ENCODE peak calls at places on chromosomes 12 and 14, in eight cellular contexts. A is aorta; N is mucosa of descending colon; R is CD4-positive, CD25-positive, alpha-beta regulatory T cell; J is SK-N-SH; K is small intestine; W is heart right ventricle; G is upper lobe of right lung. T is an unnamed sample. For H3K4me1, the result is how much of the 10 kb centered on the place peaks cover.

GRCh38 chr14:39474416-39474911 is 42.2 kb upstream of the FBXO33 start:
- DNase-seq in A (no peak), N (no peak), R (no peak), J (no peak), K (no peak), W (no peak), G (no peak), T (no peak)

GRCh38 chr12:124177276-124177950 is 117.5 kb upstream of the RFLNA start:
- DNase-seq in A (no peak), N (no peak), R (no peak), J (no peak), K (no peak), W (no peak), G (no peak), T (no peak)

GRCh38 chr12:92462049-92462448 is 240.7 kb upstream of the PLEKHG7 start:
- DNase-seq in A (no peak), N (no peak), R (peak), J (no peak), K (peak), W (no peak), G (no peak), T (no peak)

GRCh38 chr14:58862421-58862820 is 224.7 kb downstream of the DACT1 start:
- DNase-seq in A (no peak), N (no peak), R (no peak), J (no peak), K (no peak), W (no peak), G (no peak), T (no peak)

GRCh38 chr14:65720171-65720570 is 307.6 kb downstream of the FUT8 start:
- DNase-seq in A (no peak), N (no peak), R (no peak), J (no peak), K (no peak), W (no peak), G (no peak), T (no peak)

GRCh38 chr12:56242986-56243385 is 13.1 kb downstream of the SLC39A5 start:
- DNase-seq in A (no peak), N (no peak), R (no peak), J (no peak), K (no peak), W (no peak), G (no peak), T (no peak)

GRCh38 chr12:5768880-5769199 is 176.2 kb downstream of the ANO2 start:
- DNase-seq in A (no peak), N (no peak), R (no peak), J (no peak), K (no peak), W (no peak), G (no peak), T (no peak)

GRCh38 chr14:22814945-22815713 is at the start of gene SLC7A7:
- DNase-seq in A (no peak), N (no peak), R (no peak), J (no peak), K (peak), W (no peak), G (peak), T (no peak)

DNA sequence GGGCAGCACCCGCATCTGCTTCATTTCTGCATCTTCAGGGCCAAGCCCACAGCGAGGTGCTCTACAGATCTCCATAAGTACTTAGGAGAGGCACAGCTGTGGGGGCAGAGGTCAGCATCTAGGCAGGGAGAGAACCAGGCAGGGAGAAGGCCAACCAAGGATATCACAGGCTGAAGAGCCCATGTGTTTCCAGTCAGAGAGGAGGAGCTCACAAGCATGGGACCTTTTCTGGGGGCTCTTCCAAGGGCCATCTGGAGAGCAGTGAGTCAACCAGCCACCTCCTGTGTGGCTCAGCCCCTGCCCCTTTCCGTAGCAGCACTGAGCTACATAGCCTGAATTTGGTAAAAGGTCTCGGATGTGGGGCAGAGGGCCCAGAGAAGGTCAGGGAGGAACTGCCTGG is 78.5 kb downstream of the ARL6IP4 start:
- DNase-seq in A (no peak), N (no peak), R (no peak), J (no peak), K (no peak), W (no peak), G (peak), T (no peak)
- H3K4me1 ChIP-seq in A (under half), N (under half), R (under half), J (under half), K (under half), W (half or more), G (under half), T (under half)

GRCh38 chr14:24135584-24135833 is 485 bp upstream of the PSME1 start:
- DNase-seq in A (no peak), N (no peak), R (no peak), J (no peak), K (no peak), W (no peak), G (no peak), T (no peak)
- H3K4me1 ChIP-seq in A (under half), N (under half), R (half or more), J (under half), K (under half), W (under half), G (under half), T (under half)

GRCh38 chr12:32546272-32546671 is 132.8 kb upstream of the DNM1L start:
- DNase-seq in A (no peak), N (no peak), R (no peak), J (no peak), K (no peak), W (no peak), G (no peak), T (no peak)

GRCh38 chr12:32544893-32545292 is 134.2 kb upstream of the DNM1L start:
- DNase-seq in A (no peak), N (no peak), R (no peak), J (no peak), K (no peak), W (no peak), G (no peak), T (no peak)

GRCh38 chr12:32545413-32545970 is 133.6 kb upstream of the DNM1L start:
- DNase-seq in A (no peak), N (no peak), R (no peak), J (no peak), K (no peak), W (no peak), G (no peak), T (no peak)

GRCh38 chr12:32542550-32543229 is 136.4 kb upstream of the DNM1L start:
- DNase-seq in A (no peak), N (no peak), R (no peak), J (no peak), K (no peak), W (no peak), G (no peak), T (no peak)

GRCh38 chr12:32541754-32542374 is 137.2 kb upstream of the DNM1L start:
- DNase-seq in A (no peak), N (no peak), R (no peak), J (no peak), K (no peak), W (no peak), G (no peak), T (no peak)
- H3K4me1 ChIP-seq in A (under half), N (under half), R (under half), J (under half), K (under half), W (half or more), G (half or more), T (under half)

GRCh38 chr12:38653650-38654049 is 251.7 kb downstream of the CPNE8 start:
- DNase-seq in A (no peak), N (no peak), R (no peak), J (no peak), K (no peak), W (no peak), G (no peak), T (no peak)
- H3K4me1 ChIP-seq in A (under half), N (under half), R (under half), J (under half), K (under half), W (under half), G (under half), T (under half)

DNA sequence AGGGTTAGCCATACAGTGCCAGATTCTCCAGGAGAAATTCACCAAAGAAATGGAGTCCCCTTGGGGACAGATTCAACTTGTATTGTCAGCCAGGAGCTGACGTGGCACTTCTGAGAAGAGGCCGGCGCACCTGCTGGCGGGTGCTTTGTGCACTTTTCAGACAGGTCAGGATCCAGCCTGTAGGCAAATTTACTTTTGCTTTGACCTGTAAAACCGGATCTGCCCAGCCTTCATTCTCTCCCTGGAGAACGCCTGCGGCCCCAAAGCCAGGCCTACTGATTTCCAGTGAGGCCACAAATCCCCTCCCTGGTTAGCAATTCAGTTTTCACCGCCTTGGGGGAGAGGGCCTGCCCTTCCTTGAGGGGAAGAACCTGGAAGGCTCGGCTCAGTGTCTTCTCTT is 17.4 kb downstream of the P2RX4 start:
- DNase-seq in A (no peak), N (peak), R (no peak), J (no peak), K (peak), W (no peak), G (peak), T (peak)
- H3K4me1 ChIP-seq in A (under half), N (under half), R (under half), J (under half), K (under half), W (under half), G (under half), T (under half)

GRCh38 chr14:36820901-36821300 is 159.2 kb downstream of the PAX9 start:
- DNase-seq in A (no peak), N (no peak), R (no peak), J (no peak), K (no peak), W (no peak), G (no peak), T (no peak)
- H3K4me1 ChIP-seq in A (under half), N (under half), R (under half), J (under half), K (under half), W (under half), G (under half), T (under half)

GRCh38 chr12:90961154-90961553 is 6.2 kb upstream of the CCER1 start:
- DNase-seq in A (no peak), N (no peak), R (no peak), J (no peak), K (no peak), W (no peak), G (no peak), T (no peak)

GRCh38 chr12:90959538-90960139 is 4.7 kb upstream of the CCER1 start:
- DNase-seq in A (no peak), N (no peak), R (peak), J (peak), K (peak), W (peak), G (no peak), T (peak)

GRCh38 chr12:90965204-90965603 is 10.2 kb upstream of the CCER1 start:
- DNase-seq in A (no peak), N (no peak), R (no peak), J (no peak), K (no peak), W (no peak), G (no peak), T (no peak)

GRCh38 chr12:90963946-90964345 is 9.0 kb upstream of the CCER1 start:
- DNase-seq in A (no peak), N (no peak), R (no peak), J (no peak), K (no peak), W (no peak), G (no peak), T (no peak)

GRCh38 chr12:90964616-90965015 is 9.6 kb upstream of the CCER1 start:
- DNase-seq in A (no peak), N (no peak), R (no peak), J (no peak), K (no peak), W (no peak), G (no peak), T (no peak)
- H3K4me1 ChIP-seq in A (under half), N (under half), R (under half), J (under half), K (under half), W (under half), G (under half), T (under half)

DNA sequence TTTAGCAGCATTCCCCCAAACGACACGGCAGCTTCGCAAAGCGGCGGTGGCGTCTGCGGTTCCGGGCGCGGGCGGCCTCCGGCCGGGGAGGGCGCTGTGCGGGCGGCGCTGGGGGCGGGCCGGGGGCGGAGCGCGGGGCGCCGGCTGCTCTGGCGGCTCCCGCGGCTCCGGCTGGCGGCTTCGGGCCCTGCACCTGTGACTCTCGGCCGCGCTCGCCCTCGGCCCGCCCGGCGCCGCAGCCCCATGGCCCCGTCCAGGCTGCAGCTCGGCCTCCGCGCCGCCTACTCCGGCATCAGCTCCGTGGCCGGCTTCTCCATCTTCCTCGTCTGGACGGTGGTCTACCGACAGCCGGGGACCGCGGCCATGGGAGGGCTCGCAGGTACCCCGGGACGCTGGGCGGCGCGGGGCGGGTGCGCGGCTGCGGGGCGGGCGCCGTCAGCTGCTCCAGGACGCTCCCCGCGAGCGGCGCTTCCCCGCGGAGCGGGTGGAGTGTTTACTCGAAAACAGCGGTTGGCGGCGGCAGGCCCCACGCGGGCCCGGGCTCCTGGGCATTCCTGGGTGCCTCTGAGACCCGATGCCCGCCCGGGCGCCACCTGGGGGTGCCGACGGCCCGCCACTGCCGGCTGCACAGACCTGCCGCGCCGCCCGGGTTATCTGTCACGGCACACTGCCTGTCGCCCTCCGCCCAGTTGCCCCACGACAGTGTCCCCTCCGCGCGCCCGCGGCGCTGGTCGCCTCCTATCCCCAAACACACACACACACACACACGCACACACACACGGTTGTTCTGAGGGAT is at the start of gene SLC48A1:
- DNase-seq in A (peak), N (peak), R (peak), J (peak), K (peak), W (peak), G (peak), T (peak)
- H3K4me1 ChIP-seq in A (under half), N (under half), R (under half), J (under half), K (under half), W (half or more), G (half or more), T (under half)

GRCh38 chr12:69052613-69053408 is 119.8 kb upstream of the CPM start:
- DNase-seq in A (no peak), N (no peak), R (peak), J (no peak), K (no peak), W (no peak), G (no peak), T (peak)
- H3K4me1 ChIP-seq in A (under half), N (under half), R (under half), J (under half), K (under half), W (under half), G (under half), T (under half)

T was measured in prostate gland.